ENCODE peak calls at places on chromosomes 2 and 18, in four cellular contexts. A is IMR-90, E is K562, K is GM12878. P is an unnamed sample.

GRCh38 chr18:45167631-45168225 is 447.5 kb upstream of the SLC14A2 start:
- DNase-seq in K (no peak), E (no peak), A (peak), P (no peak)

GRCh38 chr2:83900859-83901258 is 558.2 kb downstream of the SUCLG1 start:
- DNase-seq in K (no peak), A (peak), E (no peak), P (no peak)

GRCh38 chr2:26633351-26633945 is 7.7 kb downstream of the CIB4 start:
- DNase-seq in E (no peak), A (no peak), K (no peak), P (no peak)

GRCh38 chr18:77262655-77263470 is 13.2 kb downstream of the GALR1 start:
- DNase-seq in A (no peak), K (no peak), E (no peak), P (no peak)

GRCh38 chr18:79819951-79820351 is 22.2 kb downstream of the KCNG2 start:
- DNase-seq in A (no peak), E (no peak), K (peak), P (no peak)

GRCh38 chr2:80304522-80304878 is at the start of gene LRRTM1:
- DNase-seq in E (peak), A (no peak), K (no peak), P (no peak)

GRCh38 chr2:219002395-219003266 is 9.4 kb upstream of the CRYBA2 start:
- DNase-seq in A (no peak), E (peak), K (no peak), P (no peak)

GRCh38 chr2:240179186-240179815 is 38.8 kb upstream of the OTOS start:
- DNase-seq in E (no peak), K (no peak), A (no peak), P (no peak)

GRCh38 chr2:164879901-164880535 is 38.4 kb upstream of the COBLL1 start:
- DNase-seq in K (no peak), E (no peak), A (no peak), P (no peak)

GRCh38 chr2:6657872-6658271 is 207.8 kb downstream of the CMPK2 start:
- DNase-seq in K (no peak), E (no peak), A (no peak), P (no peak)

GRCh38 chr2:71379086-71379485 is 47.5 kb downstream of the ZNF638 start:
- DNase-seq in A (peak), K (no peak), E (no peak), P (no peak)

GRCh38 chr2:26838121-26838906 is 9.6 kb upstream of the DPYSL5 start:
- DNase-seq in E (no peak), A (peak), K (no peak), P (peak)

GRCh38 chr2:209556354-209556961 is 132.6 kb downstream of the MAP2 start:
- DNase-seq in A (peak), E (no peak), K (no peak), P (peak)

GRCh38 chr2:75064691-75065396 is 106.4 kb downstream of the POLE4 start:
- DNase-seq in K (no peak), A (peak), E (peak), P (peak)

GRCh38 chr18:9824474-9824832 is 61.3 kb upstream of the TXNDC2 start:
- DNase-seq in E (no peak), K (no peak), A (peak), P (no peak)

GRCh38 chr18:79699653-79700052 is 20.1 kb downstream of the CTDP1 start:
- DNase-seq in K (no peak), E (no peak), A (no peak), P (no peak)

GRCh38 chr2:151237422-151238012 is 24.1 kb downstream of the RBM43 start:
- DNase-seq in E (no peak), K (no peak), A (peak), P (peak)

GRCh38 chr2:197158591-197159550 is 151.7 kb downstream of the ANKRD44 start:
- DNase-seq in E (no peak), A (peak), K (no peak), P (no peak)

GRCh38 chr2:49935456-49935855 is 781.1 kb upstream of the FSHR start:
- DNase-seq in A (no peak), K (no peak), E (no peak), P (no peak)

GRCh38 chr2:35989040-35989439 is 366.5 kb upstream of the CRIM1 start:
- DNase-seq in K (no peak), A (no peak), E (no peak), P (no peak)

GRCh38 chr2:85888020-85888744 is 608 bp downstream of the ST3GAL5 start:
- DNase-seq in K (no peak), E (no peak), A (no peak), P (peak)

GRCh38 chr2:177106212-177106611 is 106.4 kb upstream of the HNRNPA3 start:
- DNase-seq in K (no peak), A (no peak), E (peak), P (no peak)

GRCh38 chr18:79608069-79608468 is 71.5 kb upstream of the CTDP1 start:
- DNase-seq in K (no peak), E (no peak), A (no peak), P (no peak)

GRCh38 chr18:50158866-50159653 is 35.9 kb downstream of the MYO5B start:
- DNase-seq in K (no peak), A (no peak), E (no peak), P (no peak)

GRCh38 chr18:23814977-23815614 is 125.8 kb downstream of the LAMA3 start:
- DNase-seq in E (no peak), A (no peak), K (no peak), P (no peak)

GRCh38 chr2:96138146-96139145 is at the start of gene ASTL:
- DNase-seq in K (no peak), E (peak), A (peak), P (peak)

GRCh38 chr2:96143231-96143847 is 1.9 kb downstream of the DUSP2 start:
- DNase-seq in K (no peak), E (no peak), A (no peak), P (no peak)

GRCh38 chr2:96142217-96143113 is 2.8 kb downstream of the DUSP2 start:
- DNase-seq in K (no peak), E (peak), A (no peak), P (no peak)

GRCh38 chr2:96139181-96139758 is 968 bp upstream of the ASTL start:
- DNase-seq in K (no peak), E (no peak), A (no peak), P (no peak)

GRCh38 chr2:96140941-96141623 is 2.8 kb upstream of the ASTL start:
- DNase-seq in A (no peak), K (no peak), E (no peak), P (no peak)
- TF ChIP-seq FOS in A (no peak), K (no peak), E (no peak), P (no peak)

GRCh38 chr2:195652916-195653315 is 4.1 kb upstream of the SLC39A10 start:
- DNase-seq in E (no peak), K (no peak), A (no peak), P (no peak)

GRCh38 chr2:195649629-195650190 is 7.3 kb upstream of the SLC39A10 start:
- DNase-seq in A (no peak), K (no peak), E (no peak), P (no peak)

GRCh38 chr2:195648780-195649179 is 8.2 kb upstream of the SLC39A10 start:
- DNase-seq in A (no peak), E (no peak), K (no peak), P (no peak)

GRCh38 chr2:195647302-195647701 is 9.7 kb upstream of the SLC39A10 start:
- DNase-seq in A (no peak), K (no peak), E (no peak), P (no peak)

GRCh38 chr2:195651041-195651440 is 6.0 kb upstream of the SLC39A10 start:
- DNase-seq in E (no peak), K (no peak), A (no peak), P (no peak)
- H3K27ac ChIP-seq in E (no peak), K (peak), A (no peak), P (no peak)

GRCh38 chr2:139045524-139045923 is 265.3 kb upstream of the NXPH2 start:
- DNase-seq in K (no peak), A (no peak), E (no peak), P (no peak)
- TF ChIP-seq FOS in K (no peak), A (no peak), E (no peak), P (no peak)

GRCh38 chr2:68416081-68416675 is 50.9 kb downstream of the FBXO48 start:
- DNase-seq in A (no peak), E (no peak), K (no peak), P (no peak)

GRCh38 chr2:68415521-68415920 is 50.4 kb downstream of the PLEK start:
- DNase-seq in K (no peak), A (no peak), E (no peak), P (no peak)

GRCh38 chr2:68418419-68418818 is 48.7 kb downstream of the FBXO48 start:
- DNase-seq in A (no peak), E (no peak), K (no peak), P (no peak)

GRCh38 chr2:68418855-68419254 is 48.2 kb downstream of the FBXO48 start:
- DNase-seq in A (no peak), E (no peak), K (no peak), P (no peak)

DNA sequence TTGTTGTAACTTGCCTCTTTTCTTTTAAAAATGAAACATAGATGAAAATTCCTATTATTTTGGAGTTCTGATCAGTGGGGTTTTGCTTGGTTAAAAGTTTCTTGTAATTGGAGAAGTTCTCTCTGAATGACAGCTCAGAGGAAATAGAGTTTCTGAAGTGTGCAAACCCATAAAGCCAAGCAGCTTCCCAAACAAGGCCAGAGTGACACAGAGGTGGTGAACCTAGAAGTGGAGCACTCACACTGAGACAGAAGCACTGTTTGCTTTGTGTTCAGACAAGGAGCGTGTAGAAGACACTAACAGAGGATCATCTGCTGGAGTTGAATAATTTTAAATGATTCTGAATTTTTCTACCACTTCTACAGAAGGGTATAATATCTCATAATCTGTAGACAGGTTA is 49.2 kb downstream of the FBXO48 start:
- DNase-seq in E (no peak), K (no peak), A (no peak), P (no peak)
- H3K27ac ChIP-seq in E (no peak), K (no peak), A (no peak), P (no peak)

DNA sequence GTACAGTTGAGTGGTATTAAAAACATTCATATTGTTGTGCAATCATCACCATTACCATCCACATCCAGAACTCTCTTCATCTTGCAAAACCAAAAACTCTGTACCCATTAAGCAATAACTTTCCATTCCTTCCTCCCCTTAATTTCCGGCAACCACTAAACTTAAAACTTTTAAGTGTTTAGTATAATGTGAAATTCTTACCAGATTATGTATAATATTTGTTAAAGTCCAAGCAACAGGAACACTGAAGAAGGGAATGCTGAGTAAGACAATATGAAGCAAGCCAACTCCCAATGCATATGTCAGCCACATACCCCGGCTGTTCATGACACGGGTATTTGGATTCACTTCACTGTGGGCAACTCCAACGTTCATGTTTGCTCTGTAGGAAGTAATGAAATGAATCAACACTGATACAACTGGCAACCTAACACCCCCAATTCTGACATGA is 1.9 kb downstream of the ORMDL1 start:
- DNase-seq in K (no peak), A (peak), E (no peak), P (no peak)
- TF ChIP-seq FOS in K (no peak), A (no peak), E (no peak), P (no peak)

P was measured in endothelial cell of umbilical vein.